ENCODE peak calls at places on chromosome 19, in five cellular contexts. M is transverse colon, Z is tibial nerve, F is Peyer's patch, D is endothelial cell of umbilical vein. B is an unnamed sample.

GRCh38 chr19:17347877-17348276 is 10.5 kb downstream of the GTPBP3 start:
- DNase-seq in M (no peak), Z (no peak), F (no peak), D (no peak), B (no peak)

GRCh38 chr19:10325732-10326131 is 7.6 kb downstream of the RAVER1 start:
- DNase-seq in M (no peak), Z (no peak), F (no peak), D (no peak), B (no peak)

GRCh38 chr19:36121486-36122124 is 6.3 kb downstream of the TBCB start:
- DNase-seq in M (no peak), Z (no peak), F (no peak), D (no peak), B (no peak)

GRCh38 chr19:36986131-36986530 is 70.0 kb downstream of the ZNF568 start:
- DNase-seq in M (no peak), Z (no peak), F (no peak), D (no peak), B (no peak)

GRCh38 chr19:47152632-47153031 is 22.0 kb downstream of the SAE1 start:
- DNase-seq in M (no peak), Z (no peak), F (no peak), D (no peak), B (peak; percentile 83)

GRCh38 chr19:47779524-47780214 is 1.2 kb downstream of the SELENOW start:
- DNase-seq in M (peak; percentile 63), Z (peak; percentile 30), F (no peak), D (no peak), B (peak; percentile 35)

GRCh38 chr19:54502518-54503048 is at the start of gene LAIR2:
- DNase-seq in M (no peak), Z (no peak), F (no peak), D (no peak), B (no peak)

GRCh38 chr19:35555301-35556005 is 8.0 kb downstream of the ATP4A start:
- DNase-seq in M (no peak), Z (no peak), F (no peak), D (no peak), B (no peak)

GRCh38 chr19:46481947-46482346 is 10.6 kb upstream of the PNMA8A start:
- DNase-seq in M (no peak), Z (no peak), F (no peak), D (no peak), B (no peak)

GRCh38 chr19:28242317-28242927 is 970.5 kb downstream of the UQCRFS1 start:
- DNase-seq in M (peak; percentile 8), Z (no peak), F (no peak), D (peak; percentile 3), B (peak; percentile 19)

GRCh38 chr19:46678110-46678732 is 17.2 kb upstream of the DACT3 start:
- DNase-seq in M (no peak), Z (no peak), F (peak; percentile 35), D (peak; percentile 13), B (no peak)

GRCh38 chr19:4575978-4576933 is 16.8 kb upstream of the SEMA6B start:
- DNase-seq in M (peak; percentile 68), Z (peak; percentile 56), F (peak; percentile 61), D (peak; percentile 72), B (peak; percentile 34)

GRCh38 chr19:10960314-10961072 is at the start of gene SMARCA4:
- DNase-seq in M (peak; percentile 99), Z (peak; percentile 92), F (peak; percentile 93), D (peak; percentile 97), B (peak; percentile 96)

GRCh38 chr19:54273811-54274210 is 7.1 kb downstream of the LILRB2 start:
- DNase-seq in M (no peak), Z (no peak), F (no peak), D (no peak), B (no peak)

GRCh38 chr19:2239771-2240770 is 3.4 kb downstream of the SF3A2 start:
- DNase-seq in M (no peak), Z (no peak), F (peak; percentile 53), D (peak; percentile 96), B (no peak)

GRCh38 chr19:15454371-15454800 is 4.6 kb upstream of the WIZ start:
- DNase-seq in M (no peak), Z (no peak), F (no peak), D (no peak), B (no peak)

GRCh38 chr19:39052243-39052746 is 19.9 kb upstream of the FBXO27 start:
- DNase-seq in M (peak; percentile 51), Z (peak; percentile 29), F (peak; percentile 46), D (peak; percentile 53), B (peak; percentile 33)

DNA sequence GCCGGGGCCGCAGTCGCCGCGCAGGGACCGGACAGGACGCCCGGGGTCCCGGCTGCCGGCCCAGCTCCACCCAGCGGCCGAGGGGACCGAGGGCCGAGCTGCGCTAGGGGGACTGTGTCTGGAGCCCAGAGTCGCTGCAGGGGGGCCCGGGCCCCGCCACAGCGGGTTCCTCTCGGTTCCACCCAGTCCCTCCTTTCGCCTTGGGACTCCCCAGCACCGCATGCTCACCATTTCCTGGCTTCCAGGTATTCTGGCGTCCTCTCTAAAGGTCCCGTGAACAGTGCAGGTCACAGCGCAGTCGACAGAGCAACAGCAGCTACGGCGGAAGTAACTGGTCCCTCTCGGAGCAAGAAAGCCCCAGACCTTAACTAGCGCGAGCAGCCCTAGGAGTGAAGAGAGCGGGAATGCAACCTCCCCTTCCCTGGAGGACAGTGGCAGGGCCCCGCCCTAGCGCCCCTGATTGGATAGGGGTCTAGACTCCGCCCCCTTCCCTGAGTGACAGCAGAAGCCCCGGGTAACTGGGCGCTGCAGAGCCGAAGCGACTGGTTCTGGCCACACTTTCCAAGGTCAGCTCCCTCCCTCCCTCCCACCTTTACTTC is at the start of gene ZNF878:
- DNase-seq in M (peak; percentile 93), Z (peak; percentile 73), F (peak; percentile 82), D (peak; percentile 63), B (peak; percentile 96)
- TF ChIP-seq CTCF in M (no peak), Z (no peak), F (no peak), D (no peak), B (no peak)

DNA sequence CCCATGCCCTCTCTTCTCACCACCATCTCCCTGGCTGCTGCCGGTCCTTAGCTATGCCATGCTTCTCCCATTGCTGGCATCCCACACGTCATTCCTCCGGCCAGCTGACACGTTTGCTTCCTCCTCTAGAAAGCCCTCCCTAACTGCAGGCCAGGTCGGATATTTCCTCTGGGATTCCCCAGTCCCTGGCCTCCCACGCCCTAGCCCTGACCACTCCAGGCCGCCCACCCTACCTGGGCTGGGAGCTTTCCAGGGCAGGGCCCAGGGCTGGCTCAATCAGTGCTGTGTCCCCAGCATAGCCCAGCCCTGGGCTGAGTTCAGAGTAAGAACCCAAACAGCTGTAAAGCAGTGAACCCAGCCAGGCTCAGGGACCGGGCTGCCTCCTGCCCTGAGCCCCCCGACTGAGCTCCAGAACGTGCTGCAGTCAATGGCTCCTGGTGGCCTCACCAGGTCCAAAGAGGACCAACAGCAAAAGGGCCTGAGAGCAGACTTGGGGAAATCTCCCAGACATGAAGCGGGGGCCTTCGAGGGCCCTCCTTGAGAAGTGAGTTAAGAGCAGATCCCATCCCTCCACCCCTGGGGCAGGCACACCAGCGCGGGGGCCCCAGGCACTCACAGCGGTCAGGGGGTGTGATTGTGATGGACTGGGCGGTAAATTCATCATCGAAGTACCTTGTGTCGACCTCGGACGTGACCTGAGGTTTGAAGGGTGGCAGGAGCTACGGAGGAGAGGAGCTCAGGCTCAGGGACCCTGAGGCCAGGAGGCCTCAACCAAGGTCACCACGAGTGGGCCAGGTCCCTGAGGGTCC is 8.1 kb upstream of the CCNP start:
- DNase-seq in M (no peak), Z (no peak), F (no peak), D (no peak), B (no peak)
- H3K4me3 ChIP-seq in M (no peak overlapping the region), Z (no peak overlapping the region), F (no peak overlapping the region), D (no peak overlapping the region), B (no peak overlapping the region)

GRCh38 chr19:50580970-50581636 is 12.9 kb upstream of the LRRC4B start:
- DNase-seq in M (no peak), Z (no peak), F (no peak), D (no peak), B (no peak)

DNA sequence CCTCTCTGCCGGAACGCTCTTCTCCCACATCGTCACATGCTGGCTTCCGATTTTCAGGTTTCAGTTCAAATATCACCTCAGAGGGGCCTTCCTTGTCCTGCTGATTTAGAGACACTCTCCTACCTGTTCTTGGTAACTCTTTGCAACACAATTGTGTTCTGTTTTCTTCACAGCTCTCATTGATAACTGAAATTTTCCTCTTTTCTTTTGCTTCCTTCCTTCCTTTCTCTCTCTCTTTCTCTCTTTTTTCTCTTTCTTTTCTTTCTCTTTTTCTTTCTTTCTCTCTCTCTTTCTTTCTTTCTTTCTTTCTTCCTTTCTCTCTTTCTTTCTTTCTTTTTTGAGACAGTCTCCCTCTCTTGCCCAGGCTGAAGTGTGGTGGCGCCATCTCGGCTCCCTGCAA is 12.0 kb upstream of the LRRC4B start:
- DNase-seq in M (no peak), Z (no peak), F (no peak), D (no peak), B (no peak)
- TF ChIP-seq POLR2A in M (no peak), Z (no peak), F (no peak), D (no peak), B (no peak)

GRCh38 chr19:1087813-1088418 is 7.3 kb downstream of the POLR2E start:
- DNase-seq in M (peak; percentile 69), Z (no peak), F (peak; percentile 88), D (no peak), B (no peak)
- TF ChIP-seq CTCF in M (no peak), Z (no peak), F (no peak), D (no peak), B (no peak)

DNA sequence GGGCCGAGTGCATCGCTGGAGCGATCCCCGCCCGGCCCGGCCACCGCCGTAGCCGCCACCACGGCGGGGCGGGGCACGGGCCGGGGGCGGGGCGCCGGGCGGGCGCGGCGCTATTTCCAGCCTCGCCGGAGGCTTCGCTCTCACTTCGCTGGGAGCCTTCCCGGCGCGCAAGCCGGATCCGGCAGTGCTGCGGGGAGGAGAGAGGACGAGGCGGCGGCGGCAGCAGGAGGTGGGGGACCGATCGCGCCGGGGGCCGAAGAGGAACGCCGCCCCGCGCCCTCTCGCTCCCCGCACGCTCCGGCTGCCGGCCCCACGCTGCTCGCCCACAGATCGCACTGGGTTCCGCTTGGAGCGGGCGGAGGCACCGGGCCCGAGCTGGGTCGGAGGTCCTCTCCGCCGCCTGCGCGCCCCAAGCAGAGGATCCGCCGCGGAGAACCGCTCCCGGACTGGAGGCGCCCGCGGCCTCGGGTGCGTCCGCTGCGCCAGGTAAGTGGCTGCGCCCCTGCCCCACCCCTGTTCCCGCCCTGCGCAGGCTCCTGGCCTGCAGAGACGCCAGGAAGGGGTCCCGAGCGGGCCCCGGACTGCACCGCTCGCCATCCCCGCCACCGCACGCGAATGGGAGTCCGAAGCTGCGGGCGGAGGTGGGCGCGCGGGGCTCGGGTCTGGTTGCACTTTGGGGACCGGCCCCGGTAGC is at the start of gene CHST8:
- DNase-seq in M (peak; percentile 18), Z (no peak), F (no peak), D (peak; percentile 11), B (peak; percentile 49)
- H3K4me3 ChIP-seq in M (peak within 1 kb of the TSS; percentile 57), Z (peak within 1 kb of the TSS; percentile 29), F (no peak within 1 kb of the TSS), D (no peak within 1 kb of the TSS), B (peak within 1 kb of the TSS; percentile 37)

GRCh38 chr19:42006569-42006968 is 12.5 kb upstream of the ATP1A3 start:
- DNase-seq in M (no peak), Z (no peak), F (no peak), D (no peak), B (no peak)
- TF ChIP-seq POLR2A in M (no peak), Z (no peak), F (no peak), D (no peak), B (no peak)

B was measured in prostate gland.